ENCODE peak calls at places on chromosomes 2 and 18, in five cellular contexts. One of them, this sample, is unnamed.

GRCh38 chr2:130231656-130232055 is 33.4 kb upstream of the TUBA3E start:
- DNase-seq in hepatocyte: no peak
- DNase-seq in astrocyte of the spinal cord: no peak
- DNase-seq in fibroblast of pulmonary artery: no peak
- DNase-seq in GM12864: no peak
- DNase-seq in this sample: no peak

GRCh38 chr18:22826726-22827125 is 106.4 kb upstream of the RBBP8 start:
- DNase-seq in hepatocyte: no peak
- DNase-seq in astrocyte of the spinal cord: peak
- DNase-seq in GM12864: no peak
- DNase-seq in fibroblast of pulmonary artery: peak
- DNase-seq in this sample: no peak

GRCh38 chr18:10860937-10861336 is 288.4 kb downstream of the PIEZO2 start:
- DNase-seq in hepatocyte: peak
- DNase-seq in GM12864: no peak
- DNase-seq in fibroblast of pulmonary artery: no peak
- DNase-seq in astrocyte of the spinal cord: no peak
- DNase-seq in this sample: peak

GRCh38 chr18:46184296-46185080 is 80.3 kb downstream of the HAUS1 start:
- DNase-seq in hepatocyte: no peak
- DNase-seq in GM12864: no peak
- DNase-seq in astrocyte of the spinal cord: no peak
- DNase-seq in fibroblast of pulmonary artery: no peak
- DNase-seq in this sample: no peak

GRCh38 chr18:58796205-58796604 is 68.5 kb upstream of the ZNF532 start:
- DNase-seq in hepatocyte: no peak
- DNase-seq in astrocyte of the spinal cord: no peak
- DNase-seq in fibroblast of pulmonary artery: no peak
- DNase-seq in GM12864: no peak
- DNase-seq in this sample: no peak

GRCh38 chr2:25651066-25651465 is 22.3 kb downstream of the DTNB start:
- DNase-seq in fibroblast of pulmonary artery: peak
- DNase-seq in GM12864: no peak
- DNase-seq in hepatocyte: no peak
- DNase-seq in astrocyte of the spinal cord: peak
- DNase-seq in this sample: peak

GRCh38 chr18:23981369-23981768 is 33.2 kb upstream of the TTC39C start:
- DNase-seq in astrocyte of the spinal cord: no peak
- DNase-seq in fibroblast of pulmonary artery: no peak
- DNase-seq in GM12864: no peak
- DNase-seq in hepatocyte: no peak
- DNase-seq in this sample: no peak

GRCh38 chr2:27051902-27052645 is 606 bp downstream of the AGBL5 start:
- DNase-seq in hepatocyte: peak
- DNase-seq in astrocyte of the spinal cord: no peak
- DNase-seq in GM12864: no peak
- DNase-seq in fibroblast of pulmonary artery: no peak
- DNase-seq in this sample: no peak

GRCh38 chr2:120736955-120737801 is 1.5 kb downstream of the GLI2 start:
- DNase-seq in astrocyte of the spinal cord: peak
- DNase-seq in fibroblast of pulmonary artery: peak
- DNase-seq in GM12864: no peak
- DNase-seq in hepatocyte: peak
- DNase-seq in this sample: peak

DNA sequence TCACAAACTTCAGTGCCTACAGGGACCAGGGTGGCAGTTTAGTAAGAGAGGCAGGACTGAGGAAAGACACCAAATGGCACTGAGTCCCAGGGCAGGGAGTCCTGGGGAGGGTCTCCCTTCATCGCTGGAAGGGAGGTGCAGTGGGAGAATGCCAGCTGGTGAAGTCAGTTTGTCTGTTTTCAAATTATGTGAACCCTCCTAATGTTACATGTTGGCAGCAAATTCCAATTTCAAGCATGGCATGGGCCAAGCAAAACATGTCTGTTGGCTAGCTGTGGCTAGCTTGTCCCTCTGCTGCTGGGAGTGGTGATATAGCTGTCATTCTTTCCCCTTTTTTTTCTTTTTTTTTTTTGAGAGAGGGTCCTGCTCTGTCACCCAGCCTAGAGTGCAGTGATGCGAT is 55.9 kb upstream of the HAAO start:
- DNase-seq in hepatocyte: no peak
- DNase-seq in astrocyte of the spinal cord: no peak
- DNase-seq in GM12864: no peak
- DNase-seq in fibroblast of pulmonary artery: no peak
- DNase-seq in this sample: no peak
- TF ChIP-seq CTCF in hepatocyte: no peak
- TF ChIP-seq CTCF in astrocyte of the spinal cord: no peak
- TF ChIP-seq CTCF in GM12864: no peak
- TF ChIP-seq CTCF in fibroblast of pulmonary artery: no peak
- TF ChIP-seq CTCF in this sample: no peak

GRCh38 chr2:64950226-64951160 is 38.7 kb upstream of the SLC1A4 start:
- DNase-seq in astrocyte of the spinal cord: peak
- DNase-seq in GM12864: no peak
- DNase-seq in fibroblast of pulmonary artery: no peak
- DNase-seq in hepatocyte: no peak
- DNase-seq in this sample: peak

GRCh38 chr2:64952896-64953482 is 36.2 kb upstream of the SLC1A4 start:
- DNase-seq in astrocyte of the spinal cord: peak
- DNase-seq in hepatocyte: no peak
- DNase-seq in GM12864: no peak
- DNase-seq in fibroblast of pulmonary artery: peak
- DNase-seq in this sample: peak

GRCh38 chr2:64951306-64951953 is 37.8 kb upstream of the SLC1A4 start:
- DNase-seq in hepatocyte: no peak
- DNase-seq in astrocyte of the spinal cord: no peak
- DNase-seq in GM12864: no peak
- DNase-seq in fibroblast of pulmonary artery: no peak
- DNase-seq in this sample: no peak

GRCh38 chr2:64955467-64955866 is 33.7 kb upstream of the SLC1A4 start:
- DNase-seq in hepatocyte: no peak
- DNase-seq in astrocyte of the spinal cord: no peak
- DNase-seq in fibroblast of pulmonary artery: no peak
- DNase-seq in GM12864: no peak
- DNase-seq in this sample: no peak

DNA sequence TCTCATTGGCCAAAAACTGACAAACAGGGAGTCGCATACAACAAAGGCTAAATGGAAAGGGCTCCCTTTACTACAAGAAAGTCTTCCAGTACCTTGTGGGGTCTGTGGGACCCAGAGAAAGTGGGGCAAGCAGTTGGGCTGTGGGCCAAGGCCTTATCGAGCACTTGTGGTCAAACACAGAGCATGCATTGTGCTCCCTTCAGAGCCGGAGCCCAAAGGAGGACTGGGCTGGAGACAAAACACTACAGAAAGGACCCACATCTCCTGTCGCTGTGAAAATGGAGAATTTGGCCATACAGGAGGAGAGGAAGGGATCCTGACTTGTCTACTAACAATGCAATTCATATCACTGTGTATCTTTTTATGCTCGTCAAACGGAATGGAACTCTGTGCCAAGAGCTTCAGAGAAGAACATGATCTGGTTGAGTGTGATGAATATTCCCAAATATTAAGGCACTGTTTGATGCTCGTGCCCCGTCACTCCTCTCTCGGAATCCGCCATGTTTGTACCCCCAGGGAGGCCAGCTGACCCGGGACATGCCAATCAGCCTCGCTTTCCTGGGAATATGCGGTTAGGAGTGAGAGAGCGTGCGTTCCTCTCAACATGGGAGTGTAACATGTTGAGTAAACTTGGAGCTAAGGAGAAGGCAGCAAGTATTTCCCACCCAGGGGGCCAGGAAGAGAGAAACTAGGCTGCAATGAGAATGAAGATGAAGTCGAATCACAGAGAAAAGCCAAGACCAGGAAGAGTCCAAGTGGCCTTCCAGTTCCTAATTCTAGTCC is 36.9 kb upstream of the SLC1A4 start:
- DNase-seq in fibroblast of pulmonary artery: no peak
- DNase-seq in hepatocyte: no peak
- DNase-seq in GM12864: no peak
- DNase-seq in astrocyte of the spinal cord: peak
- DNase-seq in this sample: no peak
- H3K4me3 ChIP-seq in fibroblast of pulmonary artery: no peak
- H3K4me3 ChIP-seq in hepatocyte: no peak
- H3K4me3 ChIP-seq in GM12864: no peak
- H3K4me3 ChIP-seq in astrocyte of the spinal cord: no peak
- H3K4me3 ChIP-seq in this sample: no peak

GRCh38 chr2:84302513-84303412 is 156.3 kb downstream of the SUCLG1 start:
- DNase-seq in astrocyte of the spinal cord: peak
- DNase-seq in GM12864: peak
- DNase-seq in hepatocyte: peak
- DNase-seq in fibroblast of pulmonary artery: peak
- DNase-seq in this sample: peak

GRCh38 chr2:84297155-84297554 is 161.9 kb downstream of the SUCLG1 start:
- DNase-seq in hepatocyte: peak
- DNase-seq in astrocyte of the spinal cord: no peak
- DNase-seq in fibroblast of pulmonary artery: no peak
- DNase-seq in GM12864: no peak
- DNase-seq in this sample: no peak

GRCh38 chr2:84300030-84301029 is 158.8 kb downstream of the SUCLG1 start:
- DNase-seq in GM12864: no peak
- DNase-seq in fibroblast of pulmonary artery: no peak
- DNase-seq in hepatocyte: no peak
- DNase-seq in astrocyte of the spinal cord: no peak
- DNase-seq in this sample: no peak

GRCh38 chr2:84299211-84299775 is 159.8 kb downstream of the SUCLG1 start:
- DNase-seq in GM12864: no peak
- DNase-seq in fibroblast of pulmonary artery: no peak
- DNase-seq in astrocyte of the spinal cord: no peak
- DNase-seq in hepatocyte: no peak
- DNase-seq in this sample: no peak

GRCh38 chr2:84301717-84302116 is 157.4 kb downstream of the SUCLG1 start:
- DNase-seq in astrocyte of the spinal cord: no peak
- DNase-seq in hepatocyte: no peak
- DNase-seq in fibroblast of pulmonary artery: no peak
- DNase-seq in GM12864: no peak
- DNase-seq in this sample: no peak
- TF ChIP-seq CTCF in astrocyte of the spinal cord: no peak
- TF ChIP-seq CTCF in hepatocyte: no peak
- TF ChIP-seq CTCF in fibroblast of pulmonary artery: no peak
- TF ChIP-seq CTCF in GM12864: no peak
- TF ChIP-seq CTCF in this sample: no peak

GRCh38 chr18:7619676-7620075 is 52.6 kb downstream of the PTPRM start:
- DNase-seq in astrocyte of the spinal cord: no peak
- DNase-seq in GM12864: no peak
- DNase-seq in hepatocyte: no peak
- DNase-seq in fibroblast of pulmonary artery: no peak
- DNase-seq in this sample: no peak

GRCh38 chr18:7615840-7616239 is 48.7 kb downstream of the PTPRM start:
- DNase-seq in GM12864: no peak
- DNase-seq in astrocyte of the spinal cord: no peak
- DNase-seq in fibroblast of pulmonary artery: no peak
- DNase-seq in hepatocyte: no peak
- DNase-seq in this sample: no peak

GRCh38 chr18:7616661-7617060 is 49.5 kb downstream of the PTPRM start:
- DNase-seq in GM12864: no peak
- DNase-seq in hepatocyte: no peak
- DNase-seq in fibroblast of pulmonary artery: no peak
- DNase-seq in astrocyte of the spinal cord: no peak
- DNase-seq in this sample: peak

GRCh38 chr18:7618821-7619410 is 51.8 kb downstream of the PTPRM start:
- DNase-seq in GM12864: no peak
- DNase-seq in astrocyte of the spinal cord: peak
- DNase-seq in fibroblast of pulmonary artery: no peak
- DNase-seq in hepatocyte: no peak
- DNase-seq in this sample: no peak

DNA sequence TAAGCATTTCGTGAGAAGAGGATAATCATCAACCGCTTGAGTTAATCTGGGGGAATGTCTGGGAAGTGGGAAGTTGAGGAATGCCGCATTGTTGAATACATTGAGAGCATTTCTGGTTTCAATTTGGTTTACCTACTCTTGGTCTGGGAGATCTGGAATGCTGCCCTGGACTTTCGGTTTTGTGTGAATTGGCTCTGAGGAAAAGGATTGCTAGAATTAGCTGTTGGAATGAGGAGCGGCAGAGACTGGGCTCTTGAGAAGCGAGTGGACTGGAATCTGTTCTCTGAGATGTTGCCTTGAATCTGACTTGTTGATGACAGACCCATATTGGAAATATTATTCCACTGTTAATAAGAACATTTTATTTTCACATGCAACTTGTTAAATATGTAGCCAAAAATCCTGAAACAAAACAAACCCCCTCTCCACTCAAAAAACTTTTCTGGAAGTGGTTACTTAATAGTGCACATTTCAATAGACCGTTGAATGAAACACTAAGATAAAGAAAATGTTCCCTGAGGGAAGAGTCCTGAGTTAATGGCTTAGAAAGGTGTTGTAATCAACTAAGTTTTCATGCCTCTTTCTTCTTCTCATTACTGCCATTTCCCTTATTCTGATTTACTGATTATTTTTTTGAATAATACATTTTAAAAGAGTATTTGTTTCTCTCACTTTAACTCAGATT is 50.8 kb downstream of the PTPRM start:
- DNase-seq in fibroblast of pulmonary artery: peak
- DNase-seq in GM12864: no peak
- DNase-seq in astrocyte of the spinal cord: peak
- DNase-seq in hepatocyte: peak
- DNase-seq in this sample: peak
- H3K4me3 ChIP-seq in fibroblast of pulmonary artery: peak
- H3K4me3 ChIP-seq in GM12864: no peak
- H3K4me3 ChIP-seq in astrocyte of the spinal cord: peak
- H3K4me3 ChIP-seq in hepatocyte: no peak
- H3K4me3 ChIP-seq in this sample: peak